ENCODE peak calls at places on chromosomes 5 and 9, in nine cellular contexts. H is psoas muscle; Y is hepatocyte; K is GM23338; R is cardiac muscle cell; X is CD8-positive, alpha-beta T cell; F is OCI-LY7; W is Caco-2; I is lower leg skin. G is an unnamed sample.

GRCh38 chr5:126871441-126871840 is 94.5 kb downstream of the LMNB1 start:
- DNase-seq in R (no peak), W (no peak), Y (no peak), I (no peak), X (no peak), F (no peak), H (no peak), K (no peak), G (no peak)

GRCh38 chr5:31783762-31784161 is 144.8 kb downstream of the PDZD2 start:
- DNase-seq in H (no peak), X (no peak), F (no peak), Y (no peak), W (no peak), K (no peak), I (no peak), R (no peak), G (no peak)

GRCh38 chr5:53983568-53984465 is 326.6 kb downstream of the ARL15 start:
- DNase-seq in R (no peak), Y (no peak), X (no peak), I (no peak), H (no peak), F (no peak), K (no peak), W (no peak), G (no peak)

GRCh38 chr9:99269429-99269828 is 47.3 kb downstream of the SEC61B start:
- DNase-seq in X (no peak), R (no peak), Y (no peak), K (no peak), F (no peak), I (no peak), W (no peak), H (no peak), G (peak; percentile 22)

GRCh38 chr5:177433658-177434217 is 7.3 kb downstream of the GRK6 start:
- DNase-seq in W (no peak), R (no peak), I (no peak), K (no peak), X (no peak), F (no peak), H (no peak), Y (no peak), G (no peak)

GRCh38 chr5:30030110-30030509 is 1163.4 kb upstream of the CDH6 start:
- DNase-seq in F (no peak), R (no peak), I (no peak), Y (no peak), H (no peak), X (no peak), K (no peak), W (no peak), G (no peak)

GRCh38 chr9:121564861-121565260 is 65.2 kb upstream of the GGTA1 start:
- DNase-seq in W (peak; percentile 57), H (no peak), F (no peak), R (no peak), K (no peak), I (no peak), X (no peak), Y (no peak), G (no peak)

GRCh38 chr9:120284796-120285195 is 295.2 kb downstream of the CDK5RAP2 start:
- DNase-seq in X (no peak), Y (no peak), F (no peak), R (no peak), I (no peak), K (no peak), W (no peak), H (no peak), G (no peak)

GRCh38 chr9:37104183-37104889 is 16.0 kb upstream of the ZCCHC7 start:
- DNase-seq in K (no peak), I (no peak), H (no peak), R (no peak), Y (peak; percentile 62), W (no peak), X (no peak), F (no peak), G (no peak)

GRCh38 chr9:2065704-2066103 is 50.6 kb downstream of the SMARCA2 start:
- DNase-seq in Y (no peak), X (no peak), H (no peak), W (no peak), F (no peak), I (no peak), K (no peak), R (no peak), G (no peak)

DNA sequence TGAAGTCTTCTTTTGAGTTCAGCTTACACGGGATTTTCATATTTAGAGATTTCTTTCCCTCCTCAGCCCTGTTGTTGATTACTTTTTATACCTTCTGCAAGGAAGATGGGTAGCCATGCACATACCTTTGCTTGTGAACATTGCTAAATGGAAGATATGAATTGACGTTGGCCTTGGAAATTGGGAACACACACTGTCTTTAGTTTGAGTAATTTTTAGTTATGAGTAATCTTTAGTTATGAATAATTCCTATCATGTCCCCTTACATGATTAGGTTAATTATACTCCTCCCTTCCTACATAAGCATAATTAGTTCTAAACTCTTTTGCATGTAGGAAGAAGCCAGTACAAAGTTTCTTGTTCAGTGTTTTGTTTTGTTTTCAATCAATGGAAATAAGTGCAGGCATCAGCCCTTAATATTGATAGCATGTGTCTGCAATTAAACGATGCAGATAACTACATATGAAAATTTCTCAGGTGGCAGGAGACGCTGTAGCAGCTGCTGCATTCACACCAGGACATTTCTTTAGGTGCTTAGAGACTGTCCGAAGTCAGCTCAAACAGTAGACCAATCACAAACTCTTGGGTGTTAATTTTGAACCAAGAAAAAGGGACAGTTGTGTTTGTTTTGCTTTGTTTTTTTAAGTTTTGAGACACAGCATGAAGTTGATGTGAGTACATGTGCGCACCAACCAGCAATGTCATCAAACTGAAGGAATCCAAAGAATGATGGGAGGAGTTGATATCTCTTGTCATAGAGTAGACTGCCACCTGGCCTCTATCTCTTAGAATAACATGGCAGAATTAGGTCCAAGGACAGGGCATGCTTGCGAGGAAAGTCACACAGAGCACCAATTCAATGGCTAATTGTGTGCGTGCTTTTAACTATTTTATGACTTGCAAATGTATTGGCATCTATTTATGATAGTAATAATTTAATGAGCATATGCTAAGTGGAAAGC is 51.4 kb downstream of the SMARCA2 start:
- DNase-seq in X (no peak), W (no peak), F (peak; percentile 6), R (no peak), I (no peak), K (peak; percentile 85), H (no peak), Y (peak; percentile 35), G (no peak)
- TF ChIP-seq CTCF in X (peak; percentile 52), W (no peak), F (peak; percentile 39), R (no peak), I (no peak), K (peak; percentile 56), H (peak; percentile 30), Y (peak; percentile 29), G (peak; percentile 34)

DNA sequence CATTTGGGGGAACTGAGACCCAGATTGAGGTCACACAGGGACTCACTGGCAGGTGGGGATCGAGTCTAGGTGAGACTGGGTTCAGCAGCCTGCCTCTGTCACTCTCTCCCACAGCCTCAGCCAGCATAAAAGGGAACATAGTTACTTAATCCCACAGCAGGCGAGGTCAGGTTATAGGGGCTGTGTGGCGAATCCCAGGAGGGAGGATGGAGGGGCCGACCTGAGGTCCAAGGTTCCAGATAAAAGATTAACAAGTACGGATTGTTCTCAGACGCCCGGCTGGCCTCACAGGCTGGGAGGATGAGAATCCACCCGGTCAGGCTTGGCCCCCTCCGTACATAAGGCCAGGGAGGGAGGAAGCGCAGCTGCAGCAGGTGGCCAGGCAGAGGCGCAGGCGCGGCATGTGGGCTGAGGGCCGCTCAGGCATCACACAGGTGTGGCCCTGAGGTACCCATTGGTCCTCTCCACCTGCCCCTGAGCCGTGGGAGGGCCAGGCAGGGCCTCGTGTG is 3.3 kb downstream of the SUSD3 start:
- DNase-seq in I (no peak), F (peak; percentile 97), Y (peak; percentile 90), K (peak; percentile 72), H (no peak), W (peak; percentile 84), X (no peak), R (no peak), G (no peak)
- H3K4me3 ChIP-seq in I (no peak overlapping the region), F (peak overlapping the region; percentile 79), Y (no peak overlapping the region), K (no peak overlapping the region), H (no peak overlapping the region), W (no peak overlapping the region), X (peak overlapping the region; percentile 91), R (no peak overlapping the region), G (no peak overlapping the region)

DNA sequence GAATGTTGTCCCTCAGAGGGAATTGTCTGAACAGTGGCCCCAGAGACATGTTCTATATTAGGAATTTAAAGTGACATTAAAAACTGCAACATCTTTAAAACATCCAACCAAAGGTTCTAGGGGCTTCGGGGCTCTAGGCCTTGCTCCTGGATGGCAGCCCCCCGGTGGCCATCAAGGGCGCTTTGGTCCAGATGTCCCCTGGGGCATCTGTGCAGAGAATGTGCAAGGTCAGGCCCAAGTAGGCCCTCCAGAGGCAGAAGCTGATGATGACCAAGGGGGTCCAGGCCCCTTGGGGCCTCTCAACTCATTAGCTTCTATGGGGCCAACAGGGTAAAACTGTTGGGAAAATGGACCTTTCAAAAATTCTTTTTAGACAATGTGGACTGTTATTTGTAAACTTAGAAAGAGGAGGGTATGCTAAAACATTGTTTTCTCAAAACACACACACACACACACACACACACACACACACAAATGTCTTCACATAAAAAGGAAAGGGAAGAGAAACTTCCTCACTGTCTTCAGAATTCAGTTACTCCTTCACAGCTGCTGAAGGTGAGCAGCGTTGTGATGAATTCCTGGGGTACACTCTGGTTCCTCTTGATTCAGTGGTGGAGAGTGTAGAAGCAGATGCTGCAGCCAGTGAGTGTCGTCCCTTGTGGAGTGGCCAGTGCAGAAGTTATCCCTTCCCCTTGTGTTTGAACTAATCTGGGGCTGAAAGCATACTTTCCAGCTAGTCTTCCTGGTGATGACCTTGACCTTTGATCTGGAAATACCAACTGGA is 125.2 kb downstream of the WDR41 start:
- DNase-seq in W (no peak), K (peak; percentile 39), H (no peak), X (no peak), I (no peak), R (peak; percentile 7), Y (no peak), F (no peak), G (no peak)
- TF ChIP-seq CTCF in W (no peak), K (peak; percentile 54), H (no peak), X (no peak), I (no peak), R (no peak), Y (no peak), F (peak; percentile 37), G (no peak)

DNA sequence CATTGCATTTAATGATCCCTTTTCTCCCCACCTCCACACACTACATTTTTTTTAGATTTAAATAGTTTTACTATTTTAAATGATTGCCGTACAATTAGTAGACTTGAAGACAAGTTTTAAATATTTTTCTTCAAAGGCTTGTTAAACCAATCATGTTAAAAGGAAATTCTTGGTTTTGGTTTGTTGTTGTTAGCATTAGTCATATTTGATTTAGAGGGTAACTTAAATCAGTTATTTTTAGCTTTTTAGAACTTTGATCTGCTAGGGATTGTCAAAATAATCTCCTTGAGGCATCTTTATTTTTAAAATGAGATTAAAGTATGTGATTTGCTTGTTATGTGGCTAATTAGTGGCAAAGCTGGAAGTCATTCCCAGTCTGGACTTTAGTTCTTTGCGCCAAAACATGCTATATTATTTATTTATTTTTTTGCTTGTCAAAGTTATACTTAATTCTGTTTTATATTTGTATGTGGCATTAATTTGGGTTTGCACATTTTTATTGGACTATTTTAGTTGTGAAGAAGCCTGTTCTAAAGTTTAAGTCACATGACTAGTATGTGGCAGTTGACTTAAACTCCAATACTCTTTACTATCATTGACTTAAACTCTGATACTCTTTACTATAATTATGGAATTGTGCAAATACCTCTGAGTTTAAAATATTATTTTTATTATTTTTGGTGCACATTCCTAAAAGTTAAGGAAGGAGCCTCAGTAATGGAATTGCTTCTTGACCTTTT is 14.7 kb downstream of the ITGA1 start:
- DNase-seq in F (no peak), K (no peak), X (no peak), W (no peak), I (no peak), H (no peak), R (no peak), Y (no peak), G (no peak)
- H3K4me3 ChIP-seq in F (peak overlapping the region; percentile 77), K (peak overlapping the region; percentile 72), X (no peak overlapping the region), W (no peak overlapping the region), I (no peak overlapping the region), H (peak overlapping the region; percentile 83), R (peak overlapping the region; percentile 73), Y (peak overlapping the region; percentile 10), G (peak overlapping the region; percentile 69)

G was measured in astrocyte of the cerebellum.